ENCODE peak calls at places on chromosomes 5 and 9, in seven cellular contexts. A is fibroblast of lung, V is A549, T is ovary, I is pancreas, Q is uterus, B is psoas muscle. P is an unnamed sample. For H3K4me1, the result is how much of the 10 kb centered on the place peaks cover.

GRCh38 chr5:111070272-111071134 is 1.0 kb upstream of the TSLP start:
- DNase-seq in A (peak), V (no peak), T (no peak), I (peak), Q (no peak), B (peak), P (no peak)

GRCh38 chr5:103774736-103775135 is 212.1 kb upstream of the NUDT12 start:
- DNase-seq in A (peak), V (peak), T (no peak), I (no peak), Q (no peak), B (no peak), P (no peak)

GRCh38 chr5:19928556-19929421 is 59.2 kb downstream of the CDH18 start:
- DNase-seq in A (peak), V (peak), T (no peak), I (no peak), Q (no peak), B (no peak), P (no peak)

GRCh38 chr9:93154293-93154903 is 20.3 kb upstream of the NINJ1 start:
- DNase-seq in A (no peak), V (peak), T (no peak), I (no peak), Q (no peak), B (no peak), P (no peak)

GRCh38 chr5:140481758-140482157 is 65.7 kb upstream of the EIF4EBP3 start:
- DNase-seq in A (peak), V (no peak), T (no peak), I (no peak), Q (no peak), B (no peak), P (no peak)

GRCh38 chr5:37533851-37534250 is 154.7 kb downstream of the WDR70 start:
- DNase-seq in A (peak), V (peak), T (no peak), I (no peak), Q (no peak), B (no peak), P (no peak)

GRCh38 chr5:14577964-14578363 is 3.6 kb upstream of the OTULINL start:
- DNase-seq in A (no peak), V (peak), T (no peak), I (no peak), Q (no peak), B (no peak), P (no peak)

GRCh38 chr5:36878421-36879088 is 2.0 kb downstream of the NIPBL start:
- DNase-seq in A (peak), V (no peak), T (peak), I (peak), Q (no peak), B (no peak), P (peak)

GRCh38 chr9:14455243-14455642 is 141.3 kb upstream of the NFIB start:
- DNase-seq in A (no peak), V (no peak), T (no peak), I (no peak), Q (no peak), B (no peak), P (no peak)

GRCh38 chr9:93013856-93014582 is 44.5 kb upstream of the SUSD3 start:
- DNase-seq in A (no peak), V (no peak), T (no peak), I (no peak), Q (no peak), B (no peak), P (no peak)

GRCh38 chr9:129036923-129037766 is 719 bp downstream of the MIGA2 start:
- DNase-seq in A (no peak), V (no peak), T (no peak), I (no peak), Q (no peak), B (no peak), P (no peak)

GRCh38 chr5:139413963-139414362 is 10.1 kb upstream of the SPATA24 start:
- DNase-seq in A (no peak), V (no peak), T (no peak), I (no peak), Q (no peak), B (no peak), P (no peak)

GRCh38 chr9:15018238-15018637 is 108.0 kb upstream of the FREM1 start:
- DNase-seq in A (no peak), V (no peak), T (no peak), I (no peak), Q (no peak), B (no peak), P (no peak)

GRCh38 chr5:77431286-77431685 is 60.8 kb downstream of the WDR41 start:
- DNase-seq in A (peak), V (no peak), T (no peak), I (no peak), Q (no peak), B (no peak), P (no peak)

GRCh38 chr9:88680505-88681160 is 145.7 kb downstream of the NXNL2 start:
- DNase-seq in A (peak), V (no peak), T (no peak), I (no peak), Q (no peak), B (no peak), P (no peak)

GRCh38 chr5:59745422-59745863 is 148.1 kb downstream of the PDE4D start:
- DNase-seq in A (peak), V (peak), T (no peak), I (no peak), Q (peak), B (peak), P (no peak)

GRCh38 chr5:179798771-179799643 is 5.2 kb downstream of the LTC4S start:
- DNase-seq in A (no peak), V (no peak), T (no peak), I (no peak), Q (no peak), B (no peak), P (no peak)

GRCh38 chr5:179797741-179798140 is 4.0 kb downstream of the LTC4S start:
- DNase-seq in A (no peak), V (no peak), T (no peak), I (no peak), Q (no peak), B (no peak), P (no peak)

GRCh38 chr5:179796877-179797608 is 3.3 kb downstream of the LTC4S start:
- DNase-seq in A (no peak), V (no peak), T (peak), I (no peak), Q (peak), B (no peak), P (no peak)

GRCh38 chr5:179799644-179799973 is 5.8 kb downstream of the LTC4S start:
- DNase-seq in A (no peak), V (no peak), T (no peak), I (no peak), Q (no peak), B (no peak), P (no peak)

GRCh38 chr5:179798144-179798770 is 4.5 kb downstream of the LTC4S start:
- DNase-seq in A (no peak), V (no peak), T (no peak), I (no peak), Q (no peak), B (no peak), P (no peak)
- H3K4me1 ChIP-seq in A (under half), V (under half), T (under half), I (under half), Q (under half), B (under half), P (under half)

DNA sequence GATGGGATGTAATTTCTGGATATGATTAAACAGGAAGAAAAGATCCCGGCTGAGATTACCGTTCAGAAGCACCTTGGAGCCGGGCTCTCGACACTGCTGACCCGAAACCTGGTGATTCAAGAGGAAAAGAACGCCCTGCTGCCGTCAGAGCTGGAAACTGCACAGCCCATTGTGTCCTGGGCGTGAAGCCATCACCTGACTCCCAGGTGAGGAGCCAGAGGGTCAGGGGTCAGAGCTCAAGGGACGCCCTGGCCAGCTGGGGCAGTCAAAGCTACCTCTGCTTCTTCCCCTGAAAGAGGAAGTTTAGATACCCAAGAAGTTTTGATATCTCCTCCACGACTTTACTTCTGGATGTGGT is 17.8 kb upstream of the SLC12A7 start:
- DNase-seq in A (no peak), V (no peak), T (no peak), I (no peak), Q (no peak), B (no peak), P (no peak)
- H3K4me1 ChIP-seq in A (under half), V (under half), T (under half), I (under half), Q (under half), B (under half), P (half or more)

DNA sequence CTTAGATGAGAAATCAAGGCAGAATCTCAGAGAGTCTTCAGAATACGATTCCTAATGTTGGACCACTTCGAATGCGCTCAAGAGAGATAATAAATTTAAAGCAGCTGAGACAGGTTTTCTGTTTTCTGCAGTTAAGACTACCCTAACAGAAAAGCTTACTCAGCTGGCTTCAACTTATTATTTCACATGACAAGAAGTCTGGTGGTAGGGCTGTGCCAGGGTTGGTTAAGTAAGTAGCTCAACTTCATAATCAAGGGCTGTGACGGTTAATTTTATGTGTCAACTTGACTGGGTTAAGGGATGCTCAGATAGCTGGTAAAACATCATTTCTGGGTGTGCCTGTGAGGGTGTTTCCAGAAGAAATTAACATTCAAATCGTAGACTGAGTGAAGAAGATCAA is 3.8 kb downstream of the GPR150 start:
- DNase-seq in A (no peak), V (no peak), T (no peak), I (no peak), Q (no peak), B (no peak), P (no peak)
- H3K4me1 ChIP-seq in A (under half), V (under half), T (under half), I (under half), Q (under half), B (under half), P (under half)

GRCh38 chr9:108272350-108272899 is 583.4 kb downstream of the ACTL7B start:
- DNase-seq in A (peak), V (peak), T (peak), I (peak), Q (peak), B (peak), P (peak)
- H3K4me1 ChIP-seq in A (under half), V (under half), T (under half), I (under half), Q (under half), B (under half), P (under half)

P was measured in heart right ventricle.